ENCODE peak calls at places on chromosomes 4 and X, in seven cellular contexts. One of them, this sample, is unnamed.

GRCh38 chr4:73613130-73613529 is 7.1 kb downstream of the RASSF6 start:
- DNase-seq in cardiac fibroblast: no peak
- DNase-seq in RWPE2: no peak
- DNase-seq in A549: no peak
- DNase-seq in IMR-90: no peak
- DNase-seq in CD4-positive, alpha-beta T cell: no peak
- DNase-seq in neural progenitor cell: no peak
- DNase-seq in this sample: no peak

GRCh38 chr4:47704693-47705325 is 133.1 kb downstream of the CORIN start:
- DNase-seq in cardiac fibroblast: peak
- DNase-seq in RWPE2: no peak
- DNase-seq in A549: peak
- DNase-seq in IMR-90: peak
- DNase-seq in CD4-positive, alpha-beta T cell: no peak
- DNase-seq in neural progenitor cell: peak
- DNase-seq in this sample: peak

GRCh38 chrX:24676403-24677024 is 17.2 kb upstream of the POLA1 start:
- DNase-seq in cardiac fibroblast: peak
- DNase-seq in RWPE2: no peak
- DNase-seq in A549: peak
- DNase-seq in IMR-90: no peak
- DNase-seq in CD4-positive, alpha-beta T cell: no peak
- DNase-seq in neural progenitor cell: peak
- DNase-seq in this sample: no peak

GRCh38 chrX:119693032-119693995 is at the start of gene SEPTIN6:
- DNase-seq in cardiac fibroblast: peak
- DNase-seq in RWPE2: peak
- DNase-seq in A549: peak
- DNase-seq in IMR-90: peak
- DNase-seq in CD4-positive, alpha-beta T cell: peak
- DNase-seq in neural progenitor cell: peak
- DNase-seq in this sample: peak

GRCh38 chr4:81405900-81406401 is 65.8 kb downstream of the RASGEF1B start:
- DNase-seq in cardiac fibroblast: peak
- DNase-seq in RWPE2: no peak
- DNase-seq in A549: peak
- DNase-seq in IMR-90: peak
- DNase-seq in CD4-positive, alpha-beta T cell: no peak
- DNase-seq in neural progenitor cell: peak
- DNase-seq in this sample: peak

GRCh38 chr4:81639248-81639647 is 167.5 kb upstream of the RASGEF1B start:
- DNase-seq in cardiac fibroblast: no peak
- DNase-seq in RWPE2: no peak
- DNase-seq in A549: no peak
- DNase-seq in IMR-90: no peak
- DNase-seq in CD4-positive, alpha-beta T cell: no peak
- DNase-seq in neural progenitor cell: no peak
- DNase-seq in this sample: no peak

GRCh38 chr4:75289843-75290616 is 224.2 kb downstream of the RCHY1 start:
- DNase-seq in cardiac fibroblast: peak
- DNase-seq in RWPE2: no peak
- DNase-seq in A549: peak
- DNase-seq in IMR-90: no peak
- DNase-seq in CD4-positive, alpha-beta T cell: no peak
- DNase-seq in neural progenitor cell: peak
- DNase-seq in this sample: peak

GRCh38 chr4:24164054-24164453 is 274.2 kb upstream of the PPARGC1A start:
- DNase-seq in cardiac fibroblast: peak
- DNase-seq in RWPE2: no peak
- DNase-seq in A549: no peak
- DNase-seq in IMR-90: peak
- DNase-seq in CD4-positive, alpha-beta T cell: no peak
- DNase-seq in neural progenitor cell: no peak
- DNase-seq in this sample: no peak

GRCh38 chr4:139011220-139011950 is 4.2 kb upstream of the NOCT start:
- DNase-seq in cardiac fibroblast: no peak
- DNase-seq in RWPE2: no peak
- DNase-seq in A549: no peak
- DNase-seq in IMR-90: no peak
- DNase-seq in CD4-positive, alpha-beta T cell: no peak
- DNase-seq in neural progenitor cell: no peak
- DNase-seq in this sample: no peak

GRCh38 chr4:2441393-2442174 is 22.8 kb downstream of the CFAP99 start:
- DNase-seq in cardiac fibroblast: peak
- DNase-seq in RWPE2: peak
- DNase-seq in A549: peak
- DNase-seq in IMR-90: peak
- DNase-seq in CD4-positive, alpha-beta T cell: peak
- DNase-seq in neural progenitor cell: peak
- DNase-seq in this sample: peak

GRCh38 chr4:52100062-52100461 is 49.0 kb downstream of the SPATA18 start:
- DNase-seq in cardiac fibroblast: peak
- DNase-seq in RWPE2: no peak
- DNase-seq in A549: no peak
- DNase-seq in IMR-90: no peak
- DNase-seq in CD4-positive, alpha-beta T cell: no peak
- DNase-seq in neural progenitor cell: no peak
- DNase-seq in this sample: no peak

GRCh38 chr4:33722800-33723511 is 2521.4 kb downstream of the ARAP2 start:
- DNase-seq in cardiac fibroblast: peak
- DNase-seq in RWPE2: no peak
- DNase-seq in A549: no peak
- DNase-seq in IMR-90: no peak
- DNase-seq in CD4-positive, alpha-beta T cell: no peak
- DNase-seq in neural progenitor cell: no peak
- DNase-seq in this sample: no peak

GRCh38 chr4:139176299-139177048 is 544 bp downstream of the ELF2 start:
- DNase-seq in cardiac fibroblast: peak
- DNase-seq in RWPE2: peak
- DNase-seq in A549: peak
- DNase-seq in IMR-90: peak
- DNase-seq in CD4-positive, alpha-beta T cell: peak
- DNase-seq in neural progenitor cell: peak
- DNase-seq in this sample: peak

GRCh38 chrX:106246511-106246910 is 78.4 kb downstream of the PWWP3B start:
- DNase-seq in cardiac fibroblast: peak
- DNase-seq in RWPE2: no peak
- DNase-seq in A549: no peak
- DNase-seq in IMR-90: no peak
- DNase-seq in CD4-positive, alpha-beta T cell: no peak
- DNase-seq in neural progenitor cell: no peak
- DNase-seq in this sample: no peak

GRCh38 chrX:133249659-133250058 is 31.5 kb upstream of the TFDP3 start:
- DNase-seq in cardiac fibroblast: no peak
- DNase-seq in RWPE2: no peak
- DNase-seq in A549: peak
- DNase-seq in IMR-90: no peak
- DNase-seq in CD4-positive, alpha-beta T cell: no peak
- DNase-seq in neural progenitor cell: no peak
- DNase-seq in this sample: no peak

GRCh38 chr4:88908003-88908402 is 149.0 kb downstream of the FAM13A start:
- DNase-seq in cardiac fibroblast: no peak
- DNase-seq in RWPE2: no peak
- DNase-seq in A549: no peak
- DNase-seq in IMR-90: peak
- DNase-seq in CD4-positive, alpha-beta T cell: no peak
- DNase-seq in neural progenitor cell: no peak
- DNase-seq in this sample: no peak

GRCh38 chr4:147019061-147019460 is 73.4 kb upstream of the TTC29 start:
- DNase-seq in cardiac fibroblast: peak
- DNase-seq in RWPE2: no peak
- DNase-seq in A549: peak
- DNase-seq in IMR-90: peak
- DNase-seq in CD4-positive, alpha-beta T cell: peak
- DNase-seq in neural progenitor cell: peak
- DNase-seq in this sample: peak

GRCh38 chr4:10087152-10087791 is 29.3 kb downstream of the WDR1 start:
- DNase-seq in cardiac fibroblast: no peak
- DNase-seq in RWPE2: peak
- DNase-seq in A549: no peak
- DNase-seq in IMR-90: no peak
- DNase-seq in CD4-positive, alpha-beta T cell: no peak
- DNase-seq in neural progenitor cell: no peak
- DNase-seq in this sample: no peak

GRCh38 chr4:118004088-118004487 is 30.2 kb upstream of the NDST3 start:
- DNase-seq in cardiac fibroblast: no peak
- DNase-seq in RWPE2: no peak
- DNase-seq in A549: no peak
- DNase-seq in IMR-90: no peak
- DNase-seq in CD4-positive, alpha-beta T cell: no peak
- DNase-seq in neural progenitor cell: no peak
- DNase-seq in this sample: no peak

GRCh38 chrX:19912-20571 is 261.1 kb upstream of the PLCXD1 start:
- DNase-seq in cardiac fibroblast: no peak
- DNase-seq in RWPE2: peak
- DNase-seq in A549: no peak
- DNase-seq in IMR-90: no peak
- DNase-seq in CD4-positive, alpha-beta T cell: no peak
- DNase-seq in neural progenitor cell: peak
- DNase-seq in this sample: no peak

GRCh38 chr4:20687894-20688293 is 12.4 kb upstream of the PACRGL start:
- DNase-seq in cardiac fibroblast: peak
- DNase-seq in RWPE2: no peak
- DNase-seq in A549: no peak
- DNase-seq in IMR-90: peak
- DNase-seq in CD4-positive, alpha-beta T cell: no peak
- DNase-seq in neural progenitor cell: no peak
- DNase-seq in this sample: no peak

DNA sequence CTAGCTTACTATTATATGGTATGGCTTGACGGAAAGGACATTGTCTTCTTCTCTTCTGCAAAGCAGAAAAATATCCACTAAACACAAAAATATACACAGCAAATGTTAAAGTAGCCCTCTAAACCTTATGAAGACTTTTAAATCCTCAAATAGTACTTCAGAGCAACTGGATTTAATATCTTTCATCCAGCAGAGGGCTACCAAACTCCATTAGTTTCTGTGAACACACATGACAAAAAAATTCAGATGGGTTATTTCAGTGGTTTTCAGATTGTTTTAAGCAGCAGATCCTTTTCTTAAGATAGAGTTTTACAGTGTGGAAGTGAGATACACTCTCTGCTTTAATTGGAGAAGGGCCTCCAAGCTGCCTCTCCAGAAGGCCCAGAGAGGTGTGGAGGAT is 56.6 kb downstream of the ANK2 start:
- DNase-seq in cardiac fibroblast: peak
- DNase-seq in RWPE2: no peak
- DNase-seq in A549: peak
- DNase-seq in IMR-90: peak
- DNase-seq in CD4-positive, alpha-beta T cell: no peak
- DNase-seq in neural progenitor cell: no peak
- DNase-seq in this sample: no peak
- TF ChIP-seq CTCF in cardiac fibroblast: peak
- TF ChIP-seq CTCF in RWPE2: peak
- TF ChIP-seq CTCF in A549: peak
- TF ChIP-seq CTCF in IMR-90: peak
- TF ChIP-seq CTCF in CD4-positive, alpha-beta T cell: no peak
- TF ChIP-seq CTCF in neural progenitor cell: peak
- TF ChIP-seq CTCF in this sample: peak

GRCh38 chr4:175947117-175947722 is 118.4 kb upstream of the WDR17 start:
- DNase-seq in cardiac fibroblast: peak
- DNase-seq in RWPE2: no peak
- DNase-seq in A549: peak
- DNase-seq in IMR-90: peak
- DNase-seq in CD4-positive, alpha-beta T cell: no peak
- DNase-seq in neural progenitor cell: peak
- DNase-seq in this sample: no peak
- TF ChIP-seq CTCF in cardiac fibroblast: peak
- TF ChIP-seq CTCF in RWPE2: peak
- TF ChIP-seq CTCF in A549: peak
- TF ChIP-seq CTCF in IMR-90: peak
- TF ChIP-seq CTCF in CD4-positive, alpha-beta T cell: peak
- TF ChIP-seq CTCF in neural progenitor cell: peak
- TF ChIP-seq CTCF in this sample: peak

DNA sequence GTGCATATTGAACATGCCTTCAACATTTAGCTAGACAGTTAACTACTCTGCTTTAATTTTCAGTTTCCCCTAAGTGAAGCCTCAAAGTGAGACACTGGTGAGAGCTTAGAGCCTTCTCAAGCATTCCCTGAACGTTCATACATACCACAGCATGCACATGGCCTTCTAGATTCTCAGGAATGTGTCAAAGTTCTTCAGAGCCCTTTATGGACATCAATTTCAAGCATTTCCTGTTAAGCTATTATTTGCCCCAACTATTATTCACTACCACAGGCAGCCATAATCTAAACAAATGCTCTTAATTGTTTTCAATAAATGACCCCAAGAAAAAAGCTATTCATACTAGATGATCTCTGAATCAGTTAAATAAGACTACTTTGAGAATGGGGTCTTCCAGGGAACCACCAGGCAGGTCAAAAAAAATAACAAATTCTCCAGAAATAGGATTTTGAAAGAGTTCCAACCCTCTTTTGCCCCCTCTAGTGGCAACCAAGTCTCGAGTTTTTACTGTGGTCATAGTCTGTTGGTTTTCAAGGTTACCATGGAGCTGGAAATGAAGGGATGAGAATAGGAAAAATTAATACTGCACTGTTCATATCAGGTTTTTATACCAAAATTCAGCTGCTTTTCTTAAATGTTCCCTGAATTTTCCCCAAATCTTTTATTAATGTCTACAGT is 235.4 kb downstream of the RAB28 start:
- DNase-seq in cardiac fibroblast: peak
- DNase-seq in RWPE2: no peak
- DNase-seq in A549: no peak
- DNase-seq in IMR-90: peak
- DNase-seq in CD4-positive, alpha-beta T cell: no peak
- DNase-seq in neural progenitor cell: peak
- DNase-seq in this sample: no peak
- TF ChIP-seq CTCF in cardiac fibroblast: peak
- TF ChIP-seq CTCF in RWPE2: peak
- TF ChIP-seq CTCF in A549: no peak
- TF ChIP-seq CTCF in IMR-90: no peak
- TF ChIP-seq CTCF in CD4-positive, alpha-beta T cell: no peak
- TF ChIP-seq CTCF in neural progenitor cell: peak
- TF ChIP-seq CTCF in this sample: peak

DNA sequence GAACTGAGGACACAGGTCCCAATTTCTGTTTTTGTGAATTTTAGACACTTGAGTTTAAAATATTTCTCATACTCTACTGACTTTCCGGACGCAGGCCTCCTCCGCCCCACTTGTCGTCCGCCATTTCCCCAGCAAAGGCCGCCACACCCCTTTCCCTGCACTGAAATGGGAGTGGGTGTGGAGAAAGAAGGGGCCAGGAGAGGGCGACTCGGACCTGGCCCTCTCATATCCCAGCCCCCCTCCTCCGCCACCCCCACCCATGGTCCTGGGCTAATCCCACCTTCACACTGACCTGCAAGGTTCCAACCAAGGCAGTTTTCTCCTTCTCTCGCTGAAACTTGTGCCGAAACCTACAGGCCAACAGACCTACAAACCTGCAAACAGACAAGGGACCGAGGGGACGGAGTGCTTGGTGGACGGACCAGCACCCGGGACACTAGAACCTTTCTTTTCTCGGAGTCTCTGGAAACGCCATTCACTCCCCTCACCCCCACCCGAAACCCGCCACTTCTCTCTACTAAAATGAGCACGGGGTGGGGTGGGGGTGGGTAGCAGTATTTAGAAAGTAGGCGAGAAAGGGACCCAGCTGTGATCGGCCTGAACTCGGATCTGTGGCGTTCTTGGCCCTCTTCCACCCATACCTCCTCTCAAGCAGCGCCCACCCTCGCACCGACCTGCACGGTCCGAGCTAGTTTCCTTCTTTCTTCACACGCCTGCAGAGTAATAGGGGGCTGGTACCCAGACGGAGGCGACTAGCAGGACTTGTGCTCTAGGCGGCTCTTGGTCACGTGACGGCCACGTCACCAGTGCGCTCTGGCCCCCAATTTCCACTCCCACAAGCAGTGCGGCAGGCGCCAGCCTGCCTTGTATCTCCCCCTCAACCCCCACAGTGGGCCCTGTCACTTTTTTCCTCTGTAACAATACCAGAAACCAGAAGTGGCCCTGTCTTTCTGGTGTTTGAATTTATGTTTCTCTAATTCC is at the start of gene ARMCX6:
- DNase-seq in cardiac fibroblast: peak
- DNase-seq in RWPE2: no peak
- DNase-seq in A549: peak
- DNase-seq in IMR-90: peak
- DNase-seq in CD4-positive, alpha-beta T cell: peak
- DNase-seq in neural progenitor cell: peak
- DNase-seq in this sample: peak
- TF ChIP-seq CTCF in cardiac fibroblast: peak
- TF ChIP-seq CTCF in RWPE2: peak
- TF ChIP-seq CTCF in A549: peak
- TF ChIP-seq CTCF in IMR-90: peak
- TF ChIP-seq CTCF in CD4-positive, alpha-beta T cell: no peak
- TF ChIP-seq CTCF in neural progenitor cell: peak
- TF ChIP-seq CTCF in this sample: peak